ENCODE peak calls at places on chromosomes 11 and 22, in six cellular contexts. U is IMR-90, F is H9, V is neuronal stem cell, P is H1, R is mesenchymal stem cell. S is an unnamed sample.

GRCh38 chr22:50261615-50262459 is at the start of gene MAPK12:
- DNase-seq in U (no peak), F (peak; percentile 63), V (peak; percentile 71), P (no peak), R (peak; percentile 49), S (no peak)

GRCh38 chr22:46010951-46011626 is 34.1 kb upstream of the WNT7B start:
- DNase-seq in U (no peak), F (no peak), V (no peak), P (no peak), R (no peak), S (no peak)

GRCh38 chr11:64765841-64766682 is 6.3 kb upstream of the PYGM start:
- DNase-seq in U (no peak), F (peak; percentile 41), V (no peak), P (no peak), R (no peak), S (no peak)

GRCh38 chr11:12432507-12432906 is 55.1 kb downstream of the PARVA start:
- DNase-seq in U (no peak), F (no peak), V (no peak), P (no peak), R (no peak), S (no peak)

GRCh38 chr22:20970939-20971657 is 4.0 kb downstream of the AIFM3 start:
- DNase-seq in U (no peak), F (no peak), V (peak; percentile 78), P (no peak), R (no peak), S (no peak)

GRCh38 chr11:63839508-63840355 is 822 bp downstream of the MARK2 start:
- DNase-seq in U (no peak), F (no peak), V (no peak), P (no peak), R (peak; percentile 30), S (no peak)

GRCh38 chr11:35030716-35031213 is 108.2 kb upstream of the CD44 start:
- DNase-seq in U (peak; percentile 98), F (no peak), V (no peak), P (no peak), R (peak; percentile 99), S (peak; percentile 94)

GRCh38 chr22:47848384-47848920 is 1086.0 kb downstream of the TBC1D22A start:
- DNase-seq in U (no peak), F (no peak), V (no peak), P (no peak), R (no peak), S (no peak)

GRCh38 chr22:35409783-35410662 is 10.1 kb downstream of the MCM5 start:
- DNase-seq in U (no peak), F (no peak), V (no peak), P (no peak), R (no peak), S (peak; percentile 49)

GRCh38 chr11:32088117-32088941 is 2.5 kb upstream of the RCN1 start:
- DNase-seq in U (peak; percentile 91), F (no peak), V (no peak), P (no peak), R (peak; percentile 81), S (peak; percentile 32)

GRCh38 chr11:111541209-111542061 is 915 bp downstream of the LAYN start:
- DNase-seq in U (peak; percentile 92), F (peak; percentile 60), V (peak; percentile 9), P (no peak), R (peak; percentile 90), S (peak; percentile 83)

GRCh38 chr22:35524966-35525686 is 15.5 kb upstream of the RASD2 start:
- DNase-seq in U (no peak), F (no peak), V (no peak), P (no peak), R (peak; percentile 55), S (no peak)

GRCh38 chr22:32824531-32825315 is 23.2 kb downstream of the TIMP3 start:
- DNase-seq in U (no peak), F (no peak), V (no peak), P (no peak), R (no peak), S (no peak)

GRCh38 chr22:26724414-26724813 is 67.0 kb downstream of the MIAT start:
- DNase-seq in U (no peak), F (no peak), V (no peak), P (no peak), R (no peak), S (no peak)

GRCh38 chr11:27977031-27977430 is 130.9 kb downstream of the KIF18A start:
- DNase-seq in U (peak; percentile 17), F (no peak), V (no peak), P (no peak), R (no peak), S (peak; percentile 53)

GRCh38 chr11:34150494-34151151 is 45.2 kb downstream of the NAT10 start:
- DNase-seq in U (no peak), F (no peak), V (no peak), P (no peak), R (no peak), S (no peak)

GRCh38 chr22:47161631-47162030 is 399.2 kb downstream of the TBC1D22A start:
- DNase-seq in U (no peak), F (no peak), V (no peak), P (no peak), R (no peak), S (no peak)

GRCh38 chr11:67120881-67121710 is 2.0 kb downstream of the KDM2A start:
- DNase-seq in U (peak; percentile 45), F (no peak), V (no peak), P (no peak), R (peak; percentile 79), S (peak; percentile 24)

GRCh38 chr11:44804449-44805151 is 77.8 kb downstream of the TSPAN18 start:
- DNase-seq in U (peak; percentile 20), F (no peak), V (no peak), P (no peak), R (no peak), S (no peak)

GRCh38 chr11:26904114-26904513 is 89.8 kb upstream of the FIBIN start:
- DNase-seq in U (no peak), F (no peak), V (no peak), P (no peak), R (no peak), S (no peak)

GRCh38 chr11:8566613-8567210 is 27.3 kb downstream of the STK33 start:
- DNase-seq in U (peak; percentile 48), F (no peak), V (peak; percentile 32), P (no peak), R (peak; percentile 57), S (no peak)

GRCh38 chr11:75151346-75152047 is 590 bp downstream of the SLCO2B1 start:
- DNase-seq in U (no peak), F (no peak), V (no peak), P (no peak), R (no peak), S (no peak)

GRCh38 chr11:134358165-134358852 is 26.5 kb downstream of the GLB1L2 start:
- DNase-seq in U (no peak), F (no peak), V (no peak), P (no peak), R (no peak), S (no peak)

GRCh38 chr11:26297179-26297970 is 34.6 kb upstream of the ANO3 start:
- DNase-seq in U (peak; percentile 75), F (no peak), V (peak; percentile 45), P (no peak), R (peak; percentile 78), S (peak; percentile 31)

GRCh38 chr11:112352907-112353306 is 92.2 kb upstream of the PLET1 start:
- DNase-seq in U (peak; percentile 44), F (no peak), V (no peak), P (no peak), R (no peak), S (no peak)

GRCh38 chr11:12625438-12626071 is 48.7 kb upstream of the TEAD1 start:
- DNase-seq in U (peak; percentile 98), F (no peak), V (no peak), P (no peak), R (peak; percentile 90), S (no peak)

GRCh38 chr11:35618497-35619029 is 303 bp downstream of the FJX1 start:
- DNase-seq in U (peak; percentile 51), F (no peak), V (peak; percentile 43), P (no peak), R (peak; percentile 71), S (no peak)

GRCh38 chr22:49968831-49969661 is 8.5 kb downstream of the PIM3 start:
- DNase-seq in U (no peak), F (peak; percentile 40), V (no peak), P (no peak), R (no peak), S (no peak)

GRCh38 chr22:20750461-20751184 is 23.3 kb upstream of the SERPIND1 start:
- DNase-seq in U (peak; percentile 90), F (no peak), V (no peak), P (no peak), R (peak; percentile 91), S (peak; percentile 18)

GRCh38 chr22:29463487-29464088 is 16.4 kb upstream of the NEFH start:
- DNase-seq in U (no peak), F (peak; percentile 34), V (no peak), P (no peak), R (no peak), S (no peak)
- H4K91ac ChIP-seq in U (no peak overlapping the region), F (no peak overlapping the region), V (no peak overlapping the region), P (no peak overlapping the region), R (no peak overlapping the region), S (no peak overlapping the region)

DNA sequence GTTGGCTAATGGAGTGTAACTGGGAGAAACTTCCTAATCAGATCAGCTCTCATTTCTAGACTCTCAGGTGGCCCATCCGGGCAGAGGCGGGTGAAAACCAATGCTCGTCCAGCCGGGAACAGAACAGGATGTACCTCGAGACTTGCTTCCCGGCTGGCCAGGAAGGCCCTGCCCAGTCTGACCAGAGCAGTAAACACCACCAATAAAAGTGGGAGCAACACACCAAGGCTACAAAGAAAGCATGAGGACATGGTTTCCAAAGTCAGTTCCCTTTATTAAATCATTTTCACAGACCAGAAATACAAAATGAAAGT is 940 bp upstream of the TNKS1BP1 start:
- DNase-seq in U (no peak), F (no peak), V (no peak), P (no peak), R (no peak), S (peak; percentile 45)
- H2AK5ac ChIP-seq in U (peak overlapping the region; percentile 91), F (no peak overlapping the region), V (peak overlapping the region; percentile 25), P (no peak overlapping the region), R (peak overlapping the region; percentile 13), S (peak overlapping the region; percentile 27)

GRCh38 chr11:22730319-22730718 is 63.9 kb downstream of the GAS2 start:
- DNase-seq in U (peak; percentile 1), F (no peak), V (no peak), P (no peak), R (peak; percentile 8), S (no peak)
- H4K91ac ChIP-seq in U (no peak overlapping the region), F (no peak overlapping the region), V (no peak overlapping the region), P (no peak overlapping the region), R (no peak overlapping the region), S (no peak overlapping the region)

DNA sequence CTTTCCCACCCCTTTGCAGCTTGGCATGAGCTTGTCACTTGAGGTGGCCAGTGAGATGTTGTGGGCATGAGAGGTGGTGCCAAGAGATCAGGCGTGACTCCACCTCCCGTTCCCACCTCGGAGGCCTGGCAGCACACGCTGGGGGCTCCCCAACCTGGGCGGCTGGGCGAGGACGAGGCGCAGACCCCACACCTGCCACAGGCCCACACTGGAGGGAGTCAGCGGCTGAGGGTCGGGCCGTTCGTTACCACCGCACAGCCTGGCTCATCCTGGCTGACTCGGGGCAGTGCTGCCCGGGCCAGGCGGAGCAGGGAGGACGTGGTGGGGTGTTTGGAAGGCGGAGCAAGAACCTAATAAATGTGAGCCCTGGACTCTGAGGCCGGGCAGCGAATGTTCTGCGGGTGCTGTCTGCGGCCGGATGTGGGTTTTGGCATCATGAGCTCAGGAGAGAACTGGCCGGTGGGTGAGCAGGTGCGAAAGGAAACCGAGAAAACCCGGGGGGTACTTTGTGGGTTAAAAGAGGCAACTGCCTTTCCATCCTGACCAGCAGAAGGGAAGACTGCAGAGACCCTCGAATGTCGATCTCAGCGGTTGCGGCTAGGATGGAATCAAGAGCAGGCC is 10.1 kb upstream of the IFITM3 start:
- DNase-seq in U (no peak), F (peak; percentile 26), V (no peak), P (no peak), R (no peak), S (no peak)
- H2AK5ac ChIP-seq in U (no peak overlapping the region), F (no peak overlapping the region), V (peak overlapping the region; percentile 96), P (peak overlapping the region; percentile 94), R (no peak overlapping the region), S (no peak overlapping the region)